ENCODE peak calls at places on chromosomes 7 and 10, in ten cellular contexts. N is transverse colon, J is aorta, Q is lower lobe of right lung, U is left lung, P is GM23338, C is Peyer's patch, A is heart right ventricle, O is trophoblast cell, S is pancreas. B is an unnamed sample.

GRCh38 chr10:5442056-5442989 is 30.0 kb downstream of the NET1 start:
- DNase-seq in O (peak), S (peak), U (no peak), Q (no peak), A (peak), C (no peak), J (no peak), P (peak), N (no peak), B (no peak)

GRCh38 chr7:85508642-85509429 is 322.0 kb upstream of the SEMA3D start:
- DNase-seq in U (no peak), N (no peak), S (no peak), O (no peak), C (no peak), P (no peak), Q (no peak), A (no peak), J (no peak), B (peak)

GRCh38 chr7:135910393-135911036 is 66.6 kb downstream of the MTPN start:
- DNase-seq in Q (no peak), P (no peak), N (no peak), U (no peak), C (no peak), O (no peak), J (no peak), A (no peak), S (no peak), B (no peak)

GRCh38 chr10:90871279-90871760 is 454 bp upstream of the RPP30 start:
- DNase-seq in C (no peak), P (peak), A (peak), O (peak), U (no peak), N (peak), J (no peak), Q (no peak), S (no peak), B (peak)

GRCh38 chr10:113957013-113957412 is 86.7 kb upstream of the ADRB1 start:
- DNase-seq in O (no peak), C (no peak), J (no peak), S (no peak), A (no peak), U (no peak), Q (no peak), P (no peak), N (no peak), B (peak)

GRCh38 chr10:74624501-74624900 is 201.9 kb upstream of the KAT6B start:
- DNase-seq in U (no peak), Q (no peak), S (no peak), C (no peak), A (no peak), O (no peak), J (no peak), P (no peak), N (no peak), B (no peak)

GRCh38 chr7:22110227-22110839 is 164.6 kb upstream of the CDCA7L start:
- DNase-seq in S (peak), J (no peak), A (peak), P (peak), Q (no peak), O (peak), C (no peak), U (no peak), N (peak), B (peak)

GRCh38 chr7:28841766-28842165 is 116.4 kb downstream of the TRIL start:
- DNase-seq in U (no peak), Q (no peak), J (no peak), N (no peak), P (no peak), O (no peak), S (no peak), A (no peak), C (no peak), B (no peak)

GRCh38 chr7:102872460-102872859 is 40.3 kb upstream of the LRRC17 start:
- DNase-seq in A (no peak), U (no peak), O (peak), N (no peak), C (no peak), S (no peak), Q (no peak), P (no peak), J (no peak), B (peak)

GRCh38 chr10:87036623-87037022 is 16.5 kb downstream of the FAM25A start:
- DNase-seq in C (no peak), A (no peak), J (no peak), P (no peak), S (no peak), N (no peak), Q (no peak), O (no peak), U (no peak), B (no peak)

GRCh38 chr10:5948999-5949759 is 28.2 kb downstream of the IL15RA start:
- DNase-seq in A (peak), O (no peak), P (peak), N (peak), Q (peak), S (peak), U (peak), J (peak), C (peak), B (peak)

GRCh38 chr10:78357027-78357672 is 323.5 kb downstream of the RPS24 start:
- DNase-seq in P (peak), A (no peak), O (no peak), Q (no peak), N (no peak), J (peak), U (no peak), S (no peak), C (no peak), B (no peak)

GRCh38 chr7:66013938-66014337 is 31.9 kb upstream of the GUSB start:
- DNase-seq in J (no peak), C (no peak), U (no peak), P (peak), Q (peak), O (peak), S (no peak), N (peak), A (peak), B (no peak)

GRCh38 chr10:93757136-93757535 is 600 bp upstream of the LGI1 start:
- DNase-seq in S (no peak), N (no peak), P (peak), A (no peak), Q (no peak), U (no peak), C (no peak), O (no peak), J (no peak), B (no peak)

GRCh38 chr7:135923700-135924261 is 53.4 kb downstream of the MTPN start:
- DNase-seq in A (no peak), Q (no peak), O (no peak), P (no peak), C (no peak), S (no peak), U (no peak), N (no peak), J (no peak), B (peak)

GRCh38 chr10:44752451-44753441 is 158.4 kb upstream of the TMEM72 start:
- DNase-seq in N (no peak), C (no peak), Q (no peak), J (no peak), O (no peak), U (no peak), A (no peak), P (no peak), S (peak), B (peak)

GRCh38 chr10:117942261-117942660 is 104.5 kb downstream of the RAB11FIP2 start:
- DNase-seq in Q (no peak), O (no peak), U (no peak), A (no peak), C (no peak), S (no peak), N (no peak), P (no peak), J (no peak), B (no peak)

GRCh38 chr10:107264742-107265141 is 100.2 kb upstream of the SORCS1 start:
- DNase-seq in P (peak), O (no peak), J (no peak), S (no peak), A (no peak), U (no peak), Q (no peak), C (no peak), N (no peak), B (no peak)

GRCh38 chr7:144594580-144594979 is 191.1 kb upstream of the NOBOX start:
- DNase-seq in A (no peak), P (no peak), O (no peak), U (no peak), C (no peak), S (no peak), Q (no peak), N (no peak), J (no peak), B (no peak)

GRCh38 chr7:39709768-39710291 is 86.5 kb downstream of the RALA start:
- DNase-seq in U (no peak), A (peak), N (no peak), C (no peak), O (no peak), J (no peak), S (no peak), Q (no peak), P (peak), B (peak)

GRCh38 chr10:16195178-16195769 is 241.5 kb upstream of the PTER start:
- DNase-seq in Q (no peak), A (no peak), C (no peak), U (no peak), N (no peak), O (no peak), S (no peak), J (no peak), P (peak), B (no peak)

GRCh38 chr7:112001089-112001826 is 204.9 kb downstream of the DOCK4 start:
- DNase-seq in U (no peak), O (peak), J (no peak), A (no peak), C (no peak), N (no peak), S (no peak), P (no peak), Q (no peak), B (no peak)

GRCh38 chr7:128913856-128914565 is 3.5 kb upstream of the KCP start:
- DNase-seq in A (no peak), U (no peak), Q (no peak), N (no peak), J (no peak), P (no peak), C (peak), O (no peak), S (no peak), B (no peak)

GRCh38 chr10:123154943-123155505 is 822 bp downstream of the BUB3 start:
- DNase-seq in N (peak), S (no peak), J (no peak), A (no peak), U (peak), O (peak), C (no peak), P (peak), Q (peak), B (no peak)

GRCh38 chr10:122308487-122309141 is 37.5 kb downstream of the BTBD16 start:
- DNase-seq in P (no peak), U (no peak), J (no peak), A (no peak), C (no peak), O (no peak), Q (no peak), N (no peak), S (no peak), B (no peak)

GRCh38 chr7:95915731-95916130 is 143.4 kb downstream of the DYNC1I1 start:
- DNase-seq in C (no peak), S (no peak), Q (no peak), J (no peak), U (no peak), P (no peak), A (no peak), N (no peak), O (no peak), B (no peak)

GRCh38 chr7:86972072-86972471 is 87.4 kb downstream of the ELAPOR2 start:
- DNase-seq in J (no peak), S (no peak), C (no peak), O (no peak), A (no peak), P (peak), U (no peak), Q (no peak), N (no peak), B (no peak)

GRCh38 chr7:30562909-30563308 is 31.8 kb upstream of the GARS1 start:
- DNase-seq in S (no peak), O (no peak), C (no peak), N (no peak), J (no peak), Q (no peak), P (no peak), A (no peak), U (no peak), B (no peak)

GRCh38 chr10:3783313-3783689 is 1.7 kb downstream of the KLF6 start:
- DNase-seq in N (peak), P (peak), U (peak), A (peak), Q (peak), O (peak), J (peak), S (peak), C (peak), B (peak)

GRCh38 chr10:31937371-31937770 is 8.7 kb upstream of the ARHGAP12 start:
- DNase-seq in P (no peak), J (no peak), U (no peak), N (no peak), C (no peak), O (no peak), Q (no peak), A (no peak), S (no peak), B (no peak)

GRCh38 chr10:11224321-11224720 is 206.6 kb downstream of the CELF2 start:
- DNase-seq in J (no peak), Q (no peak), O (no peak), N (no peak), P (no peak), U (no peak), A (no peak), C (no peak), S (no peak), B (no peak)

GRCh38 chr10:11224792-11225448 is 207.2 kb downstream of the CELF2 start:
- DNase-seq in O (no peak), C (no peak), N (no peak), A (peak), U (no peak), P (no peak), S (no peak), Q (no peak), J (no peak), B (no peak)

GRCh38 chr10:11225935-11226334 is 208.3 kb downstream of the CELF2 start:
- DNase-seq in C (no peak), U (no peak), O (peak), A (peak), J (no peak), N (peak), Q (peak), S (no peak), P (no peak), B (no peak)

GRCh38 chr10:11229893-11230292 is 212.2 kb downstream of the CELF2 start:
- DNase-seq in N (no peak), A (no peak), O (no peak), C (no peak), J (no peak), U (no peak), S (no peak), Q (no peak), P (no peak), B (no peak)

DNA sequence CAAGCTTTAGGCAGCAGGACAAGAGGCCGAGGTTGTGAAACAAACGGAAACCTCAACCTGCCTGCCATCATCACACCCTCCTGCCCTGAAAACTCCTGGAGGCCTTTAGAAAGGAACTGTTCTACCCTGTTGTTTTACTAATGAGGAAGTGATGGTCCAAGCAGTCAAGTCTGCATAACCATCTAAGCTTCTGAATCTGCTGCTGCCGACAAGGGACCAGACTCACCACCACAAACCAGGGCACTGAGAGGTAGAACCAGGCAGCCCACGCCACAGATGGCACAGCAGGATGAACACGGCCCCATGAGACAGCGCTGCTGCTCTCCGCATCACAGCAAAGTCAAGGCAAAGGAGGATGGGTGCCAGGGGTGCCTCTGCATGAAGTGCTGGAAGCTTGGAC is 209.4 kb downstream of the CELF2 start:
- DNase-seq in A (no peak), U (no peak), O (no peak), S (no peak), N (no peak), C (no peak), J (no peak), Q (no peak), P (no peak), B (no peak)
- H3K4me3 ChIP-seq in A (no peak), U (no peak), O (no peak), S (no peak), N (no peak), C (no peak), J (no peak), Q (no peak), P (no peak), B (no peak)

GRCh38 chr7:130393799-130394411 is 13.6 kb downstream of the CPA1 start:
- DNase-seq in A (no peak), O (peak), U (no peak), Q (no peak), J (no peak), S (no peak), N (no peak), C (no peak), P (no peak), B (no peak)

GRCh38 chr7:130394421-130395188 is 14.3 kb downstream of the CPA1 start:
- DNase-seq in J (no peak), O (no peak), P (peak), S (no peak), U (no peak), A (no peak), N (no peak), C (no peak), Q (no peak), B (no peak)

GRCh38 chr7:130393095-130393494 is 12.8 kb downstream of the CPA1 start:
- DNase-seq in Q (no peak), C (no peak), A (no peak), N (no peak), J (no peak), S (no peak), P (no peak), O (no peak), U (no peak), B (no peak)

GRCh38 chr7:130390486-130390885 is 10.2 kb downstream of the CPA1 start:
- DNase-seq in A (no peak), C (no peak), U (no peak), N (no peak), S (no peak), J (no peak), Q (no peak), O (no peak), P (no peak), B (no peak)

GRCh38 chr7:130392456-130392860 is 12.2 kb downstream of the CPA1 start:
- DNase-seq in Q (no peak), A (no peak), C (no peak), S (no peak), U (no peak), P (no peak), O (peak), J (no peak), N (no peak), B (no peak)
- H3K27ac ChIP-seq in Q (peak), A (no peak), C (no peak), S (no peak), U (peak), P (no peak), O (no peak), J (no peak), N (peak), B (peak)

GRCh38 chr10:52316005-52316404 is 1.9 kb downstream of the DKK1 start:
- DNase-seq in P (no peak), O (no peak), U (no peak), Q (no peak), A (no peak), C (no peak), N (no peak), J (no peak), S (no peak), B (no peak)

GRCh38 chr10:52314822-52315552 is 906 bp downstream of the DKK1 start:
- DNase-seq in S (no peak), A (no peak), N (peak), Q (no peak), J (peak), U (peak), O (no peak), C (no peak), P (peak), B (no peak)

GRCh38 chr10:52318136-52318810 is 4.2 kb downstream of the DKK1 start:
- DNase-seq in S (no peak), C (no peak), U (no peak), P (no peak), A (no peak), Q (no peak), O (no peak), J (no peak), N (no peak), B (no peak)

GRCh38 chr10:52314007-52314821 is at the start of gene DKK1:
- DNase-seq in P (peak), A (peak), N (peak), C (peak), Q (peak), S (peak), O (peak), U (peak), J (peak), B (no peak)

GRCh38 chr10:52316500-52316899 is 2.4 kb downstream of the DKK1 start:
- DNase-seq in C (no peak), S (no peak), U (no peak), Q (no peak), J (no peak), N (no peak), O (no peak), P (no peak), A (no peak), B (no peak)
- H3K4me3 ChIP-seq in C (no peak), S (no peak), U (no peak), Q (no peak), J (no peak), N (no peak), O (no peak), P (no peak), A (no peak), B (peak)

DNA sequence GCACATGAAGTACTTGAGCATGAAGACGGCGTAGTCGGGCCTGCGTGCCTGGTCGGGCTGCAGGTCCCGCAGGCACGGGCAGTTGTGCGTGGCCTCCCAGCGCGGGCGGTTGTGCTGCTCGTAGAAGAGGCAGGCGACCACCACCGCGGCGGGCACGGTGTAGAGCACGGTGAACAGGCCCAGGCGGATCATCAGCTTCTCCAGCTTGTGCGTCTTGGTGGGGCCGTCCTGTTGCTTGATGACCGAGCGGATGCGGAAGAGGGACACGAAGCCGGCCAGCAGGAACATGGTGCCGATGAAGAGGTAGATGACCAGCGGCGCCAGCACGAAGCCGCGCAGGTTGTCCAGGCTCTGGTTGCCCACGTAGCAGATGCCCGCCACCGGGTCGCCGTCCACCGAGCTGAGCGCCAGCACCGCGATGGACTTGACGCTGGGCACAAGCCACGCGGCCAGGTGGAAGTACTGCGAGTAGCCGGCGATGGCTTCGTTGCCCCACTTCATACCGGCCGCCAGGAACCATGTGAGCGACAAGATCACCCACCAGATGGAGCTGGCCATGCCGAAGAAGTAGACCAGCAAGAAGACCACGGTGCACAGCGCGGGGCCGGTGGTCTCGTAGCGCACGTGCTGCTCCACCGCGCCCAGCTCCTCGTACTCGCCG is 2.3 kb downstream of the FZD8 start:
- DNase-seq in S (peak), P (peak), A (peak), C (no peak), J (peak), U (peak), N (peak), O (no peak), Q (peak), B (no peak)
- H3K27ac ChIP-seq in S (no peak), P (no peak), A (no peak), C (no peak), J (no peak), U (no peak), N (no peak), O (no peak), Q (no peak), B (no peak)

DNA sequence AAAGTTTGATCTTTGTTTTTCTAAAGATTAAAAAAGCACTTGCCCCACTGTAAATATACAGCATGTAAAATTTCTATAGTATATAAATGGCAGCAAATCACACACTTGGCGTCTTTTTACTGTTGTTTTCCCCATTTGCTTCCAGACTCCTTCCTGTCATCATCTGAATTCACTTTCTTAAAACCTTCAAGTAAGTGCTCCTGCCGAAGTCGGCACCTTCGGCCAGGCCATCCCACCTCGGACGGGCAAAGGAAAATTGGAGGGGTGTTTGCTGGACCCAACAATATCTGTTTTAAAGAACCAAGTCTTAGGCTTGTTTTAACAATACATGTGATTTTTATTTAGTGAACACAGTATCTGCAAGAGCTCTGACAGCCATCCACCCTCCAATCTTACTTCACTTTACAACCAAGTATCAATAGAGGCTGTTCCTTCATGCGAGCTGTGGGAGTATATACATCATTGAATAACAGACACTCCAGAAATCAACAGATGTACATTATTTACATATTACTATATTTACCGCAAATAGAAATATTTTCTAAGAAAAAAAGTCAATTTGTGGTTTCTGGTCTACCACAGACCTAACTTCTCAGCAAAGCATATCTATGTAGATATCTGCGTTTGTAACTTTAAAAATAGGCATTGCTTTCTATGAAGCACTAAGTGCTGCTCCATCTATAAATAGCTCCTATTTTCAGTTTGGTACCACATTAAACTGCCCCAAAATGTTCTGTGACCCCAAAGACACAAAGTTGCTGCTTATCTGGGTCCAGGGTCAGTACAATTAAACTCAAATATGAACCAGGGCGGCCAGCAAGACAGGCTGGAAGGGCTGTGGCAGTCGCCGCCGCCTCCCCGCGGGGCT is 110.7 kb downstream of the CYTH3 start:
- DNase-seq in C (no peak), A (no peak), O (no peak), S (no peak), P (no peak), J (no peak), U (no peak), Q (no peak), N (no peak), B (no peak)
- H3K4me3 ChIP-seq in C (no peak), A (no peak), O (no peak), S (no peak), P (no peak), J (no peak), U (no peak), Q (no peak), N (no peak), B (no peak)

B was measured in AG04450.